ENCODE peak calls at places on chromosome 6, in seven cellular contexts. One of them, this sample, is unnamed.

GRCh38 chr6:119129968-119130484 is 51.6 kb upstream of the FAM184A start:
- DNase-seq in HuH-7: no peak
- DNase-seq in coronary artery: no peak
- DNase-seq in body of pancreas: peak
- DNase-seq in neural crest cell: no peak
- DNase-seq in GM23248: peak
- DNase-seq in nucleus accumbens: no peak
- DNase-seq in this sample: no peak

GRCh38 chr6:137661601-137662000 is 167.4 kb upstream of the OLIG3 start:
- DNase-seq in HuH-7: peak
- DNase-seq in coronary artery: no peak
- DNase-seq in body of pancreas: no peak
- DNase-seq in neural crest cell: no peak
- DNase-seq in GM23248: peak
- DNase-seq in nucleus accumbens: no peak
- DNase-seq in this sample: no peak

GRCh38 chr6:79813854-79814477 is 133.4 kb downstream of the ELOVL4 start:
- DNase-seq in HuH-7: peak
- DNase-seq in coronary artery: no peak
- DNase-seq in body of pancreas: peak
- DNase-seq in neural crest cell: peak
- DNase-seq in GM23248: peak
- DNase-seq in nucleus accumbens: peak
- DNase-seq in this sample: no peak

GRCh38 chr6:33592595-33593413 is 12.7 kb upstream of the BAK1 start:
- DNase-seq in HuH-7: no peak
- DNase-seq in coronary artery: no peak
- DNase-seq in body of pancreas: peak
- DNase-seq in neural crest cell: peak
- DNase-seq in GM23248: no peak
- DNase-seq in nucleus accumbens: no peak
- DNase-seq in this sample: no peak

GRCh38 chr6:26056583-26057350 is 30.5 kb upstream of the HFE start:
- DNase-seq in HuH-7: no peak
- DNase-seq in coronary artery: no peak
- DNase-seq in body of pancreas: peak
- DNase-seq in neural crest cell: no peak
- DNase-seq in GM23248: peak
- DNase-seq in nucleus accumbens: peak
- DNase-seq in this sample: no peak

GRCh38 chr6:125888989-125889656 is 67.4 kb upstream of the HINT3 start:
- DNase-seq in HuH-7: peak
- DNase-seq in coronary artery: no peak
- DNase-seq in body of pancreas: peak
- DNase-seq in neural crest cell: no peak
- DNase-seq in GM23248: peak
- DNase-seq in nucleus accumbens: no peak
- DNase-seq in this sample: no peak

GRCh38 chr6:100614933-100615332 is 150.2 kb upstream of the SIM1 start:
- DNase-seq in HuH-7: no peak
- DNase-seq in coronary artery: no peak
- DNase-seq in body of pancreas: no peak
- DNase-seq in neural crest cell: no peak
- DNase-seq in GM23248: no peak
- DNase-seq in nucleus accumbens: no peak
- DNase-seq in this sample: no peak

GRCh38 chr6:116087437-116088027 is 13.1 kb upstream of the NT5DC1 start:
- DNase-seq in HuH-7: no peak
- DNase-seq in coronary artery: no peak
- DNase-seq in body of pancreas: no peak
- DNase-seq in neural crest cell: no peak
- DNase-seq in GM23248: peak
- DNase-seq in nucleus accumbens: no peak
- DNase-seq in this sample: no peak

GRCh38 chr6:25175216-25175615 is 104.0 kb upstream of the CARMIL1 start:
- DNase-seq in HuH-7: no peak
- DNase-seq in coronary artery: no peak
- DNase-seq in body of pancreas: no peak
- DNase-seq in neural crest cell: no peak
- DNase-seq in GM23248: no peak
- DNase-seq in nucleus accumbens: no peak
- DNase-seq in this sample: no peak

GRCh38 chr6:72911463-72912153 is 289.7 kb downstream of the KCNQ5 start:
- DNase-seq in HuH-7: no peak
- DNase-seq in coronary artery: no peak
- DNase-seq in body of pancreas: no peak
- DNase-seq in neural crest cell: no peak
- DNase-seq in GM23248: no peak
- DNase-seq in nucleus accumbens: no peak
- DNase-seq in this sample: no peak

GRCh38 chr6:53565886-53566285 is 21.0 kb upstream of the GCLC start:
- DNase-seq in HuH-7: no peak
- DNase-seq in coronary artery: no peak
- DNase-seq in body of pancreas: no peak
- DNase-seq in neural crest cell: no peak
- DNase-seq in GM23248: no peak
- DNase-seq in nucleus accumbens: no peak
- DNase-seq in this sample: no peak

GRCh38 chr6:27208042-27208441 is 39.5 kb upstream of the PRSS16 start:
- DNase-seq in HuH-7: no peak
- DNase-seq in coronary artery: no peak
- DNase-seq in body of pancreas: no peak
- DNase-seq in neural crest cell: no peak
- DNase-seq in GM23248: no peak
- DNase-seq in nucleus accumbens: no peak
- DNase-seq in this sample: no peak

GRCh38 chr6:37514377-37514776 is 14.7 kb upstream of the CCDC167 start:
- DNase-seq in HuH-7: no peak
- DNase-seq in coronary artery: no peak
- DNase-seq in body of pancreas: no peak
- DNase-seq in neural crest cell: no peak
- DNase-seq in GM23248: peak
- DNase-seq in nucleus accumbens: no peak
- DNase-seq in this sample: no peak

GRCh38 chr6:50123686-50124085 is 74.0 kb upstream of the DEFB112 start:
- DNase-seq in HuH-7: no peak
- DNase-seq in coronary artery: no peak
- DNase-seq in body of pancreas: no peak
- DNase-seq in neural crest cell: no peak
- DNase-seq in GM23248: no peak
- DNase-seq in nucleus accumbens: no peak
- DNase-seq in this sample: no peak

GRCh38 chr6:41586564-41586963 is 40.4 kb downstream of the FOXP4 start:
- DNase-seq in HuH-7: no peak
- DNase-seq in coronary artery: no peak
- DNase-seq in body of pancreas: no peak
- DNase-seq in neural crest cell: no peak
- DNase-seq in GM23248: no peak
- DNase-seq in nucleus accumbens: peak
- DNase-seq in this sample: peak

GRCh38 chr6:33126101-33126714 is 50.4 kb downstream of the HLA-DPB1 start:
- DNase-seq in HuH-7: peak
- DNase-seq in coronary artery: no peak
- DNase-seq in body of pancreas: peak
- DNase-seq in neural crest cell: peak
- DNase-seq in GM23248: peak
- DNase-seq in nucleus accumbens: no peak
- DNase-seq in this sample: no peak

GRCh38 chr6:75334266-75335040 is 49.9 kb upstream of the TMEM30A start:
- DNase-seq in HuH-7: no peak
- DNase-seq in coronary artery: no peak
- DNase-seq in body of pancreas: no peak
- DNase-seq in neural crest cell: no peak
- DNase-seq in GM23248: peak
- DNase-seq in nucleus accumbens: no peak
- DNase-seq in this sample: no peak

GRCh38 chr6:13370623-13371022 is 42.3 kb upstream of the TBC1D7 start:
- DNase-seq in HuH-7: no peak
- DNase-seq in coronary artery: no peak
- DNase-seq in body of pancreas: no peak
- DNase-seq in neural crest cell: no peak
- DNase-seq in GM23248: no peak
- DNase-seq in nucleus accumbens: no peak
- DNase-seq in this sample: no peak

GRCh38 chr6:108210557-108210956 is 44.7 kb downstream of the NR2E1 start:
- DNase-seq in HuH-7: no peak
- DNase-seq in coronary artery: no peak
- DNase-seq in body of pancreas: no peak
- DNase-seq in neural crest cell: no peak
- DNase-seq in GM23248: no peak
- DNase-seq in nucleus accumbens: no peak
- DNase-seq in this sample: no peak

GRCh38 chr6:147621280-147621679 is 112.8 kb downstream of the SAMD5 start:
- DNase-seq in HuH-7: no peak
- DNase-seq in coronary artery: no peak
- DNase-seq in body of pancreas: no peak
- DNase-seq in neural crest cell: no peak
- DNase-seq in GM23248: no peak
- DNase-seq in nucleus accumbens: no peak
- DNase-seq in this sample: no peak

GRCh38 chr6:136225496-136225895 is 24.6 kb downstream of the MTFR2 start:
- DNase-seq in HuH-7: no peak
- DNase-seq in coronary artery: no peak
- DNase-seq in body of pancreas: no peak
- DNase-seq in neural crest cell: no peak
- DNase-seq in GM23248: peak
- DNase-seq in nucleus accumbens: no peak
- DNase-seq in this sample: no peak

GRCh38 chr6:5518936-5519491 is 257.7 kb downstream of the FARS2 start:
- DNase-seq in HuH-7: no peak
- DNase-seq in coronary artery: no peak
- DNase-seq in body of pancreas: no peak
- DNase-seq in neural crest cell: no peak
- DNase-seq in GM23248: no peak
- DNase-seq in nucleus accumbens: no peak
- DNase-seq in this sample: no peak

GRCh38 chr6:133888931-133889556 is at the start of gene TCF21:
- DNase-seq in HuH-7: no peak
- DNase-seq in coronary artery: peak
- DNase-seq in body of pancreas: peak
- DNase-seq in neural crest cell: no peak
- DNase-seq in GM23248: peak
- DNase-seq in nucleus accumbens: no peak
- DNase-seq in this sample: no peak

GRCh38 chr6:114342086-114342825 is 567 bp downstream of the HS3ST5 start:
- DNase-seq in HuH-7: peak
- DNase-seq in coronary artery: no peak
- DNase-seq in body of pancreas: peak
- DNase-seq in neural crest cell: peak
- DNase-seq in GM23248: peak
- DNase-seq in nucleus accumbens: peak
- DNase-seq in this sample: peak

GRCh38 chr6:106666290-106667021 is 37.1 kb downstream of the QRSL1 start:
- DNase-seq in HuH-7: no peak
- DNase-seq in coronary artery: no peak
- DNase-seq in body of pancreas: no peak
- DNase-seq in neural crest cell: no peak
- DNase-seq in GM23248: no peak
- DNase-seq in nucleus accumbens: no peak
- DNase-seq in this sample: no peak

GRCh38 chr6:32539839-32540238 is 9.8 kb upstream of the HLA-DRB5 start:
- DNase-seq in HuH-7: no peak
- DNase-seq in coronary artery: no peak
- DNase-seq in body of pancreas: no peak
- DNase-seq in neural crest cell: no peak
- DNase-seq in GM23248: no peak
- DNase-seq in nucleus accumbens: no peak
- DNase-seq in this sample: no peak

GRCh38 chr6:20921533-20921932 is 387.3 kb downstream of the CDKAL1 start:
- DNase-seq in HuH-7: no peak
- DNase-seq in coronary artery: no peak
- DNase-seq in body of pancreas: no peak
- DNase-seq in neural crest cell: no peak
- DNase-seq in GM23248: peak
- DNase-seq in nucleus accumbens: no peak
- DNase-seq in this sample: no peak

GRCh38 chr6:28807682-28808280 is 116.0 kb downstream of the TRIM27 start:
- DNase-seq in HuH-7: no peak
- DNase-seq in coronary artery: no peak
- DNase-seq in body of pancreas: no peak
- DNase-seq in neural crest cell: no peak
- DNase-seq in GM23248: peak
- DNase-seq in nucleus accumbens: no peak
- DNase-seq in this sample: no peak

GRCh38 chr6:126086560-126086959 is 100.2 kb downstream of the TRMT11 start:
- DNase-seq in HuH-7: no peak
- DNase-seq in coronary artery: no peak
- DNase-seq in body of pancreas: no peak
- DNase-seq in neural crest cell: no peak
- DNase-seq in GM23248: no peak
- DNase-seq in nucleus accumbens: no peak
- DNase-seq in this sample: no peak

GRCh38 chr6:14337157-14337556 is 219.6 kb downstream of the CD83 start:
- DNase-seq in HuH-7: no peak
- DNase-seq in coronary artery: no peak
- DNase-seq in body of pancreas: no peak
- DNase-seq in neural crest cell: no peak
- DNase-seq in GM23248: peak
- DNase-seq in nucleus accumbens: no peak
- DNase-seq in this sample: no peak